ENCODE peak calls at places on chromosome 22, in four cellular contexts. N is K562, B is HepG2, O is GM12878. P is an unnamed sample.

GRCh38 chr22:18104566-18104965 is 6.0 kb upstream of the TUBA8 start:
- DNase-seq in O (no peak), N (no peak), B (no peak), P (no peak)

GRCh38 chr22:41094036-41094435 is 1.6 kb downstream of the EP300 start:
- DNase-seq in B (peak), N (no peak), O (no peak), P (no peak)

GRCh38 chr22:21568207-21569075 is 927 bp downstream of the UBE2L3 start:
- DNase-seq in B (peak), O (no peak), N (peak), P (no peak)

GRCh38 chr22:30868663-30869385 is 99.8 kb downstream of the MORC2 start:
- DNase-seq in O (no peak), B (no peak), N (peak), P (no peak)

GRCh38 chr22:45688606-45689080 is 17.0 kb downstream of the ATXN10 start:
- DNase-seq in N (no peak), B (no peak), O (no peak), P (no peak)

GRCh38 chr22:20384865-20385264 is 9.1 kb upstream of the ZNF74 start:
- DNase-seq in B (no peak), O (no peak), N (no peak), P (no peak)

GRCh38 chr22:25746012-25746373 is 4.0 kb downstream of the MYO18B start:
- DNase-seq in O (no peak), B (no peak), N (no peak), P (no peak)

GRCh38 chr22:19761500-19762314 is 1.1 kb downstream of the TBX1 start:
- DNase-seq in B (peak), O (no peak), N (peak), P (peak)

GRCh38 chr22:37240240-37240940 is 3.7 kb downstream of the RAC2 start:
- DNase-seq in N (no peak), B (no peak), O (no peak), P (no peak)

GRCh38 chr22:28773461-28773867 is 969 bp downstream of the CCDC117 start:
- DNase-seq in N (no peak), B (no peak), O (peak), P (no peak)

GRCh38 chr22:38862375-38863329 is 9.4 kb downstream of the CBX6 start:
- DNase-seq in B (no peak), N (peak), O (no peak), P (no peak)

GRCh38 chr22:26134654-26135330 is 34.5 kb upstream of the SEZ6L start:
- DNase-seq in O (no peak), N (no peak), B (peak), P (no peak)

GRCh38 chr22:37026325-37026724 is 6.8 kb downstream of the MPST start:
- DNase-seq in O (no peak), B (no peak), N (no peak), P (no peak)

GRCh38 chr22:19360862-19361261 is 69.3 kb upstream of the CLTCL1 start:
- DNase-seq in B (no peak), N (no peak), O (no peak), P (peak)

GRCh38 chr22:31650391-31650790 is 11.6 kb downstream of the PISD start:
- DNase-seq in B (no peak), O (no peak), N (no peak), P (no peak)

GRCh38 chr22:33896801-33897620 is 23.3 kb downstream of the LARGE1 start:
- DNase-seq in B (no peak), O (no peak), N (no peak), P (peak)

GRCh38 chr22:37334859-37335818 is 52.8 kb downstream of the CYTH4 start:
- DNase-seq in N (no peak), O (no peak), B (no peak), P (peak)

GRCh38 chr22:25114369-25115362 is 85.0 kb upstream of the CRYBB3 start:
- DNase-seq in N (no peak), B (peak), O (no peak), P (no peak)

GRCh38 chr22:17783317-17783716 is 9.0 kb upstream of the BID start:
- DNase-seq in N (no peak), B (no peak), O (no peak), P (no peak)

GRCh38 chr22:27993201-27993635 is 74.2 kb upstream of the PITPNB start:
- DNase-seq in B (no peak), N (no peak), O (no peak), P (no peak)

GRCh38 chr22:23278883-23279675 is 98.8 kb downstream of the BCR start:
- DNase-seq in B (no peak), N (peak), O (no peak), P (no peak)

GRCh38 chr22:49657275-49657973 is 170.2 kb downstream of the BRD1 start:
- DNase-seq in N (peak), O (peak), B (no peak), P (no peak)

GRCh38 chr22:21970037-21970799 is 12.4 kb downstream of the TOP3B start:
- DNase-seq in B (no peak), O (no peak), N (no peak), P (no peak)

GRCh38 chr22:35894937-35895708 is 133.5 kb downstream of the RBFOX2 start:
- DNase-seq in O (no peak), B (no peak), N (no peak), P (peak)

GRCh38 chr22:35892192-35892591 is 136.4 kb downstream of the RBFOX2 start:
- DNase-seq in N (no peak), O (no peak), B (no peak), P (no peak)

GRCh38 chr22:35894464-35894878 is 134.2 kb downstream of the RBFOX2 start:
- DNase-seq in B (no peak), O (no peak), N (no peak), P (peak)

GRCh38 chr22:35891442-35891841 is 137.2 kb downstream of the RBFOX2 start:
- DNase-seq in O (no peak), N (no peak), B (no peak), P (no peak)

DNA sequence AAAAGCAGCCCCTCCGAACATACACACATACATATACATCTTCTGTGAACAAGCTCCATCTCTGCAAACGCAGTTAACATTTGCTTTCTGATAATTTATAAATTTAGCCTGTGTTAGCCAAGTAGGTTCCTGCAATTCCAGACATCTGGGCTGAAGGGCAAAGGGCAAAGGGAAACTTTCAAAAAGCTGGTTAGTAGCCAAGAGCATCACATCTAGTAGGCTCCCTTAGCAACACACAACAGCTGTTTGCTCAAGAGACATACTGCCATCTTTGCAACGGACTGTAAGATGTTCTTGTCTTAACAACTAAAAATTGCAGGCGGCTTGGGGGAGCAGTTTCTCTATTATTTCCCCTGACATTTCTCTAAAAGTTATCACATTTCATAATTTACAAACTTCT is 134.9 kb downstream of the RBFOX2 start:
- DNase-seq in B (no peak), O (no peak), N (no peak), P (no peak)
- TF ChIP-seq FOXK2 in B (no peak), O (no peak), N (no peak), P (no peak)

GRCh38 chr22:35378547-35379078 is 2.3 kb upstream of the HMOX1 start:
- DNase-seq in N (no peak), B (peak), O (no peak), P (no peak)
- TF ChIP-seq FOXK2 in N (no peak), B (no peak), O (no peak), P (no peak)

GRCh38 chr22:46697811-46698515 is 40.1 kb downstream of the CERK start:
- DNase-seq in B (no peak), O (no peak), N (no peak), P (no peak)

GRCh38 chr22:46694423-46695170 is 43.5 kb downstream of the CERK start:
- DNase-seq in B (no peak), O (no peak), N (no peak), P (no peak)

GRCh38 chr22:46696225-46696518 is 41.9 kb downstream of the CERK start:
- DNase-seq in N (no peak), O (no peak), B (no peak), P (no peak)

GRCh38 chr22:46695346-46696224 is 42.5 kb downstream of the CERK start:
- DNase-seq in N (no peak), B (no peak), O (no peak), P (no peak)

DNA sequence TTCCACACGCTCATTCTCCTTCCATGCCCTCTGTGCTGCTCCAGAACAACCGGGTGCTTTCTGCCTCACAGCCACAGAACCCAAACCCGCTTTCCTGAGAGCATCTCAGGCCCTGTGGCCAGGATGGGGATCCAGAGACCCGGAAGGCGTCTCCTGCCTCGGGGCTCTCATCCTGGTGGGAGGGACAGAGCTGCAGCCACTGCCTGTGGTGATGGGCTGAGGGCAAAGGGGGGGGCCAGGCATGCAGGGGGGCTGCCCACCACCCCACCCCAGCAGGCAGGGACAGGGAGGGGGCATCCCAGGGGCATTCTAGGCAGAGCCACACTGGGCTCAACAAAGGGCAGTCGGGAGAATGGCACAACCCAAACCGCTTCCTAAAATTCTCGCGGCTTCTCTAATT is 41.4 kb downstream of the CERK start:
- DNase-seq in B (no peak), N (no peak), O (no peak), P (no peak)
- TF ChIP-seq FOXK2 in B (no peak), N (no peak), O (no peak), P (no peak)

GRCh38 chr22:44190381-44190976 is 9.8 kb downstream of the PARVG start:
- DNase-seq in B (no peak), N (no peak), O (no peak), P (no peak)

GRCh38 chr22:44188316-44188715 is 7.6 kb downstream of the PARVG start:
- DNase-seq in B (no peak), N (no peak), O (no peak), P (no peak)

GRCh38 chr22:44187652-44188230 is 7.0 kb downstream of the PARVG start:
- DNase-seq in B (no peak), N (no peak), O (no peak), P (no peak)

GRCh38 chr22:44191036-44191454 is 10.3 kb downstream of the PARVG start:
- DNase-seq in B (no peak), N (no peak), O (no peak), P (no peak)

GRCh38 chr22:44188986-44189630 is 8.4 kb downstream of the PARVG start:
- DNase-seq in N (no peak), B (no peak), O (no peak), P (no peak)
- TF ChIP-seq FOXK2 in N (no peak), B (no peak), O (no peak), P (no peak)

GRCh38 chr22:42901790-42902508 is 44.9 kb upstream of the ARFGAP3 start:
- DNase-seq in O (no peak), B (no peak), N (peak), P (peak)
- TF ChIP-seq FOXK2 in O (no peak), B (no peak), N (no peak), P (no peak)

P was measured in HEK293T.